ENCODE peak calls at places on chromosomes 6 and 20, in five cellular contexts. One of them, this sample, is unnamed.
A peak's percentile ranks its signal among the peaks of the same experiment; 100 is the strongest.

GRCh38 chr20:825710-826421 is 7.6 kb upstream of the FAM110A start:
- DNase-seq in PC-3: no peak
- DNase-seq in GM23248: peak; percentile 25
- DNase-seq in neural progenitor cell: no peak
- DNase-seq in OCI-LY7: no peak
- DNase-seq in this sample: no peak

GRCh38 chr20:52379723-52380336 is 188.3 kb upstream of the ZFP64 start:
- DNase-seq in PC-3: peak; percentile 71
- DNase-seq in GM23248: peak; percentile 53
- DNase-seq in OCI-LY7: peak; percentile 11
- DNase-seq in neural progenitor cell: peak; percentile 45
- DNase-seq in this sample: peak; percentile 37

GRCh38 chr6:167501831-167502385 is 177.0 kb downstream of the TTLL2 start:
- DNase-seq in neural progenitor cell: peak; percentile 44
- DNase-seq in PC-3: peak; percentile 18
- DNase-seq in GM23248: no peak
- DNase-seq in OCI-LY7: no peak
- DNase-seq in this sample: peak; percentile 74

GRCh38 chr6:72560721-72561593 is 60.9 kb upstream of the KCNQ5 start:
- DNase-seq in OCI-LY7: peak; percentile 1
- DNase-seq in PC-3: no peak
- DNase-seq in GM23248: peak; percentile 52
- DNase-seq in neural progenitor cell: no peak
- DNase-seq in this sample: no peak

GRCh38 chr6:113858067-113858604 is 991 bp downstream of the MARCKS start:
- DNase-seq in OCI-LY7: no peak
- DNase-seq in PC-3: peak; percentile 15
- DNase-seq in neural progenitor cell: peak; percentile 69
- DNase-seq in GM23248: peak; percentile 67
- DNase-seq in this sample: peak; percentile 68

GRCh38 chr20:11549172-11550117 is 368.2 kb upstream of the BTBD3 start:
- DNase-seq in GM23248: no peak
- DNase-seq in neural progenitor cell: no peak
- DNase-seq in OCI-LY7: no peak
- DNase-seq in PC-3: no peak
- DNase-seq in this sample: no peak

GRCh38 chr6:149846321-149846720 is 17.8 kb downstream of the LRP11 start:
- DNase-seq in OCI-LY7: no peak
- DNase-seq in neural progenitor cell: no peak
- DNase-seq in PC-3: peak; percentile 87
- DNase-seq in GM23248: peak; percentile 93
- DNase-seq in this sample: no peak

GRCh38 chr6:168104636-168105035 is 25.6 kb upstream of the FRMD1 start:
- DNase-seq in neural progenitor cell: no peak
- DNase-seq in GM23248: no peak
- DNase-seq in PC-3: no peak
- DNase-seq in OCI-LY7: no peak
- DNase-seq in this sample: no peak

GRCh38 chr20:44222969-44223368 is 12.4 kb upstream of the OSER1 start:
- DNase-seq in GM23248: no peak
- DNase-seq in PC-3: no peak
- DNase-seq in neural progenitor cell: peak; percentile 64
- DNase-seq in OCI-LY7: peak; percentile 13
- DNase-seq in this sample: no peak

GRCh38 chr20:57964011-57964862 is 254.4 kb upstream of the PMEPA1 start:
- DNase-seq in neural progenitor cell: no peak
- DNase-seq in OCI-LY7: no peak
- DNase-seq in GM23248: peak; percentile 73
- DNase-seq in PC-3: no peak
- DNase-seq in this sample: no peak

GRCh38 chr6:168916576-168917207 is 337.0 kb downstream of the THBS2 start:
- DNase-seq in OCI-LY7: no peak
- DNase-seq in neural progenitor cell: peak; percentile 13
- DNase-seq in PC-3: no peak
- DNase-seq in GM23248: peak; percentile 48
- DNase-seq in this sample: no peak

GRCh38 chr6:135236319-135236718 is 55.2 kb downstream of the MYB start:
- DNase-seq in neural progenitor cell: no peak
- DNase-seq in GM23248: no peak
- DNase-seq in OCI-LY7: no peak
- DNase-seq in PC-3: no peak
- DNase-seq in this sample: no peak

GRCh38 chr6:12572884-12573824 is 143.4 kb upstream of the PHACTR1 start:
- DNase-seq in GM23248: peak; percentile 75
- DNase-seq in neural progenitor cell: no peak
- DNase-seq in PC-3: peak; percentile 91
- DNase-seq in OCI-LY7: no peak
- DNase-seq in this sample: peak; percentile 48

GRCh38 chr20:1509237-1509636 is 18.0 kb upstream of the SIRPB2 start:
- DNase-seq in GM23248: peak; percentile 85
- DNase-seq in PC-3: peak; percentile 90
- DNase-seq in OCI-LY7: peak; percentile 22
- DNase-seq in neural progenitor cell: peak; percentile 42
- DNase-seq in this sample: peak; percentile 33

GRCh38 chr6:18245642-18246041 is 18.7 kb downstream of the DEK start:
- DNase-seq in neural progenitor cell: no peak
- DNase-seq in PC-3: no peak
- DNase-seq in OCI-LY7: no peak
- DNase-seq in GM23248: no peak
- DNase-seq in this sample: no peak

GRCh38 chr6:18247002-18247401 is 17.3 kb downstream of the DEK start:
- DNase-seq in OCI-LY7: no peak
- DNase-seq in PC-3: no peak
- DNase-seq in GM23248: no peak
- DNase-seq in neural progenitor cell: no peak
- DNase-seq in this sample: no peak

GRCh38 chr6:18244251-18244650 is 20.1 kb downstream of the DEK start:
- DNase-seq in GM23248: no peak
- DNase-seq in OCI-LY7: no peak
- DNase-seq in neural progenitor cell: no peak
- DNase-seq in PC-3: no peak
- DNase-seq in this sample: no peak

GRCh38 chr6:18245079-18245478 is 19.3 kb downstream of the DEK start:
- DNase-seq in neural progenitor cell: no peak
- DNase-seq in OCI-LY7: no peak
- DNase-seq in PC-3: no peak
- DNase-seq in GM23248: no peak
- DNase-seq in this sample: no peak

GRCh38 chr6:18246205-18246604 is 18.1 kb downstream of the DEK start:
- DNase-seq in GM23248: peak; percentile 12
- DNase-seq in PC-3: peak; percentile 40
- DNase-seq in neural progenitor cell: no peak
- DNase-seq in OCI-LY7: no peak
- DNase-seq in this sample: no peak
- H3K36me3 ChIP-seq in GM23248: peaks cover 52% of the 10 kb centered on the region
- H3K36me3 ChIP-seq in PC-3: peaks cover 68% of the 10 kb centered on the region
- H3K36me3 ChIP-seq in neural progenitor cell: peaks cover 47% of the 10 kb centered on the region
- H3K36me3 ChIP-seq in OCI-LY7: peaks cover 100% of the 10 kb centered on the region
- H3K36me3 ChIP-seq in this sample: no peaks in the 10 kb centered on the region

DNA sequence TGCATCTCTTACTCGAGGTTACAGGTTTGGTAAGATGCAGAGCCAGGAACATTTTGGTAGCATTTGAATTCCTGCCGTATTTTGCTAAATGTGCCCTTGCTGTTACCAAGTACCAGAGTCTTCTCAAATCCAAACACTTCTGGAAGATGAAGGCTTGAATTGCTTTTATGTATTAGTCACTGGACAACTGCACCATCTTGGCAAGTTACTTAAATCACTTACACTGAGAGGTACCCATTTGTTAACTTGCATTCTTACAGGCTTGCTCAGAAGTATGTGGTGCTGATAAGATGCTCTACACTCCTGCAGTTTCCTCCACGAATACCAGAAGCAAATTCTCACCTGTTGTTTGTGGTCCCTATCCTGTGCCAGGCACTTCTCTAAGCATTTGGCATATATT is 12.7 kb downstream of the IL22RA2 start:
- DNase-seq in neural progenitor cell: no peak
- DNase-seq in GM23248: peak; percentile 36
- DNase-seq in OCI-LY7: no peak
- DNase-seq in PC-3: peak; percentile 19
- DNase-seq in this sample: no peak
- TF ChIP-seq EZH2phosphoT487 in neural progenitor cell: no peak
- TF ChIP-seq EZH2phosphoT487 in GM23248: no peak
- TF ChIP-seq EZH2phosphoT487 in OCI-LY7: no peak
- TF ChIP-seq EZH2phosphoT487 in PC-3: no peak
- TF ChIP-seq EZH2phosphoT487 in this sample: no peak

GRCh38 chr6:109372070-109372585 is 10.1 kb downstream of the CD164 start:
- DNase-seq in OCI-LY7: no peak
- DNase-seq in neural progenitor cell: no peak
- DNase-seq in PC-3: no peak
- DNase-seq in GM23248: no peak
- DNase-seq in this sample: no peak

GRCh38 chr6:109374493-109374892 is 7.8 kb downstream of the CD164 start:
- DNase-seq in neural progenitor cell: no peak
- DNase-seq in OCI-LY7: no peak
- DNase-seq in PC-3: no peak
- DNase-seq in GM23248: no peak
- DNase-seq in this sample: no peak

GRCh38 chr6:109373762-109374161 is 8.5 kb downstream of the CD164 start:
- DNase-seq in neural progenitor cell: no peak
- DNase-seq in OCI-LY7: no peak
- DNase-seq in PC-3: no peak
- DNase-seq in GM23248: peak; percentile 40
- DNase-seq in this sample: no peak

GRCh38 chr6:109370792-109371191 is 11.5 kb downstream of the CD164 start:
- DNase-seq in GM23248: no peak
- DNase-seq in neural progenitor cell: no peak
- DNase-seq in PC-3: no peak
- DNase-seq in OCI-LY7: no peak
- DNase-seq in this sample: no peak

GRCh38 chr6:109373333-109373732 is 8.9 kb downstream of the CD164 start:
- DNase-seq in GM23248: no peak
- DNase-seq in PC-3: no peak
- DNase-seq in OCI-LY7: no peak
- DNase-seq in neural progenitor cell: no peak
- DNase-seq in this sample: no peak
- H3K36me3 ChIP-seq in GM23248: peaks cover 91% of the 10 kb centered on the region
- H3K36me3 ChIP-seq in PC-3: peaks cover 69% of the 10 kb centered on the region
- H3K36me3 ChIP-seq in OCI-LY7: peaks cover 97% of the 10 kb centered on the region
- H3K36me3 ChIP-seq in neural progenitor cell: peaks cover 8% of the 10 kb centered on the region
- H3K36me3 ChIP-seq in this sample: peaks cover 3% of the 10 kb centered on the region

GRCh38 chr6:134174790-134175531 is 122.5 kb upstream of the SLC2A12 start:
- DNase-seq in OCI-LY7: peak; percentile 93
- DNase-seq in GM23248: peak; percentile 97
- DNase-seq in neural progenitor cell: peak; percentile 97
- DNase-seq in PC-3: peak; percentile 86
- DNase-seq in this sample: peak; percentile 97

GRCh38 chr6:134177236-134177635 is 124.8 kb upstream of the SLC2A12 start:
- DNase-seq in PC-3: no peak
- DNase-seq in GM23248: no peak
- DNase-seq in neural progenitor cell: no peak
- DNase-seq in OCI-LY7: no peak
- DNase-seq in this sample: no peak

GRCh38 chr6:134176283-134176975 is 124.0 kb upstream of the SLC2A12 start:
- DNase-seq in GM23248: peak; percentile 76
- DNase-seq in neural progenitor cell: peak; percentile 69
- DNase-seq in PC-3: peak; percentile 21
- DNase-seq in OCI-LY7: no peak
- DNase-seq in this sample: peak; percentile 63

GRCh38 chr6:134173936-134174789 is 121.7 kb upstream of the SLC2A12 start:
- DNase-seq in GM23248: peak; percentile 86
- DNase-seq in OCI-LY7: peak; percentile 86
- DNase-seq in neural progenitor cell: peak; percentile 87
- DNase-seq in PC-3: peak; percentile 85
- DNase-seq in this sample: peak; percentile 89

GRCh38 chr6:134175532-134176282 is 123.3 kb upstream of the SLC2A12 start:
- DNase-seq in neural progenitor cell: peak; percentile 82
- DNase-seq in PC-3: peak; percentile 67
- DNase-seq in GM23248: peak; percentile 90
- DNase-seq in OCI-LY7: no peak
- DNase-seq in this sample: peak; percentile 79
- TF ChIP-seq EZH2phosphoT487 in neural progenitor cell: no peak
- TF ChIP-seq EZH2phosphoT487 in PC-3: no peak
- TF ChIP-seq EZH2phosphoT487 in GM23248: no peak
- TF ChIP-seq EZH2phosphoT487 in OCI-LY7: no peak
- TF ChIP-seq EZH2phosphoT487 in this sample: no peak

GRCh38 chr6:17656092-17656491 is 50.6 kb downstream of the NUP153 start:
- DNase-seq in PC-3: no peak
- DNase-seq in GM23248: peak; percentile 15
- DNase-seq in OCI-LY7: no peak
- DNase-seq in neural progenitor cell: no peak
- DNase-seq in this sample: peak; percentile 11
- H3K36me3 ChIP-seq in PC-3: peaks cover 68% of the 10 kb centered on the region
- H3K36me3 ChIP-seq in GM23248: peaks cover 32% of the 10 kb centered on the region
- H3K36me3 ChIP-seq in OCI-LY7: peaks cover 97% of the 10 kb centered on the region
- H3K36me3 ChIP-seq in neural progenitor cell: peaks cover 13% of the 10 kb centered on the region
- H3K36me3 ChIP-seq in this sample: no peaks in the 10 kb centered on the region

GRCh38 chr6:100210138-100210872 is 216.3 kb upstream of the MCHR2 start:
- DNase-seq in OCI-LY7: no peak
- DNase-seq in PC-3: no peak
- DNase-seq in GM23248: no peak
- DNase-seq in neural progenitor cell: peak; percentile 82
- DNase-seq in this sample: no peak
- TF ChIP-seq EZH2phosphoT487 in OCI-LY7: no peak
- TF ChIP-seq EZH2phosphoT487 in PC-3: no peak
- TF ChIP-seq EZH2phosphoT487 in GM23248: no peak
- TF ChIP-seq EZH2phosphoT487 in neural progenitor cell: peak; percentile 78
- TF ChIP-seq EZH2phosphoT487 in this sample: no peak

DNA sequence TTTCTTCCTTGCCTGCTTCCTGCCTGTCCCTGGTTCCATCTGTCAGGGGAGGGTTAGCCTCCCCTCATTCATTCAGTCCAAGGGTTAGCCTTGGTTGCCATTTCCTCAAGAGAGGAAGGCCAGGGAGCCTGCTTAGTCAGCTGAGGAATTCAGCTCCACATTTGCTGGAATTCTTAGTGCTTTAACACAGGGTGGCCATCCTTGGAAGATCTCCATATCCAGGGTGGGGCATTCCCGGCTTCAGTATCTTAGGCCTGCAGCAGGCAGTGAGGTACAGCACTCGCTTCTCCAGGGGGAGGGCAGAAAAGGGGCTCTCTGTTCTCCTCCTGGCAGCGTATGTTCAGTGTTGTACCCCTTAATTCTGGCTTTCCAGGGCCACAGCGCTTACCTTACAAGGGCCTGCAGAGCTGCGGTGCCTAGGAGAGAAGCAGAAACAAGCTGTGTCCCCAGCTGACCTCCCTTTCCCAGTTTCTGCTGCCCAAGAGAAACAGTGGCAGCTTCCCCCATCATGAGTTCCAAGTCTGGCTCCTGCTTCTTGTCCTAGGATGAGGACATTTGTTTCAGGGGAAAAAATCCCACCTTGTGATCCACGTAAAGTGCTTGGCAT is 12.6 kb downstream of the SIRT5 start:
- DNase-seq in neural progenitor cell: no peak
- DNase-seq in GM23248: peak; percentile 23
- DNase-seq in OCI-LY7: no peak
- DNase-seq in PC-3: no peak
- DNase-seq in this sample: no peak
- H3K36me3 ChIP-seq in neural progenitor cell: no peaks in the 10 kb centered on the region
- H3K36me3 ChIP-seq in GM23248: peaks cover 6% of the 10 kb centered on the region
- H3K36me3 ChIP-seq in OCI-LY7: peaks cover 42% of the 10 kb centered on the region
- H3K36me3 ChIP-seq in PC-3: peaks cover 5% of the 10 kb centered on the region
- H3K36me3 ChIP-seq in this sample: no peaks in the 10 kb centered on the region

GRCh38 chr20:60966031-60966430 is 286.0 kb upstream of the CDH4 start:
- DNase-seq in PC-3: no peak
- DNase-seq in OCI-LY7: no peak
- DNase-seq in neural progenitor cell: no peak
- DNase-seq in GM23248: no peak
- DNase-seq in this sample: no peak
- TF ChIP-seq EZH2phosphoT487 in PC-3: no peak
- TF ChIP-seq EZH2phosphoT487 in OCI-LY7: no peak
- TF ChIP-seq EZH2phosphoT487 in neural progenitor cell: no peak
- TF ChIP-seq EZH2phosphoT487 in GM23248: no peak
- TF ChIP-seq EZH2phosphoT487 in this sample: no peak